ENCODE peak calls at places on chromosomes 7 and 10, in four cellular contexts. Q is IMR-90, T is A673, R is breast epithelium. P is an unnamed sample.
A peak's percentile ranks its signal among the peaks of the same experiment; 100 is the strongest.

GRCh38 chr10:125777806-125778205 is 2.2 kb upstream of the MMP21 start:
- DNase-seq in R (no peak), T (no peak), Q (no peak), P (no peak)

GRCh38 chr7:44172803-44173424 is 16.3 kb downstream of the GCK start:
- DNase-seq in R (no peak), Q (no peak), T (peak; percentile 42), P (no peak)

GRCh38 chr10:78991187-78991586 is 77.6 kb upstream of the ZMIZ1 start:
- DNase-seq in T (no peak), Q (peak; percentile 46), R (no peak), P (no peak)

GRCh38 chr7:71933426-71933825 is 478.7 kb downstream of the CALN1 start:
- DNase-seq in Q (no peak), R (no peak), T (no peak), P (no peak)

GRCh38 chr10:81873932-81874816 is 820 bp upstream of the NRG3 start:
- DNase-seq in R (no peak), Q (no peak), T (no peak), P (no peak)

GRCh38 chr7:25777969-25778767 is 373.8 kb upstream of the NFE2L3 start:
- DNase-seq in Q (no peak), T (no peak), R (no peak), P (no peak)

GRCh38 chr7:139702811-139703467 is 74.9 kb downstream of the HIPK2 start:
- DNase-seq in R (no peak), Q (no peak), T (no peak), P (no peak)

GRCh38 chr7:13077466-13077865 is 390.0 kb downstream of the ARL4A start:
- DNase-seq in T (no peak), R (no peak), Q (peak; percentile 47), P (no peak)

GRCh38 chr10:103545366-103545765 is 51.9 kb downstream of the NEURL1 start:
- DNase-seq in Q (no peak), R (no peak), T (no peak), P (peak; percentile 41)

GRCh38 chr7:107856806-107857540 is 34.0 kb upstream of the DLD start:
- DNase-seq in Q (no peak), T (no peak), R (no peak), P (no peak)

GRCh38 chr10:69451209-69451783 is at the start of gene TSPAN15:
- DNase-seq in Q (peak; percentile 46), R (peak; percentile 76), T (peak; percentile 91), P (no peak)

GRCh38 chr7:129494041-129494440 is 8.3 kb upstream of the SMKR1 start:
- DNase-seq in T (no peak), R (no peak), Q (peak; percentile 98), P (no peak)

GRCh38 chr7:37494940-37495339 is 46.3 kb upstream of the ELMO1 start:
- DNase-seq in Q (no peak), T (no peak), R (no peak), P (no peak)

GRCh38 chr7:129779602-129780256 is 168.2 kb downstream of the NRF1 start:
- DNase-seq in R (peak; percentile 44), Q (no peak), T (peak; percentile 57), P (no peak)

GRCh38 chr10:93165367-93165766 is 91.7 kb downstream of the CYP26A1 start:
- DNase-seq in Q (no peak), R (no peak), T (no peak), P (no peak)

GRCh38 chr7:14305233-14305866 is 315.9 kb upstream of the ETV1 start:
- DNase-seq in R (no peak), Q (no peak), T (no peak), P (no peak)

GRCh38 chr7:47758546-47758945 is 176.6 kb upstream of the TNS3 start:
- DNase-seq in R (peak; percentile 19), Q (peak; percentile 36), T (no peak), P (no peak)

GRCh38 chr10:113177163-113177935 is 227.3 kb downstream of the TCF7L2 start:
- DNase-seq in R (no peak), Q (no peak), T (no peak), P (no peak)

GRCh38 chr10:132654708-132655661 is 117.4 kb downstream of the INPP5A start:
- DNase-seq in T (peak; percentile 71), Q (peak; percentile 55), R (no peak), P (no peak)

GRCh38 chr10:132162021-132162531 is 24.7 kb upstream of the DPYSL4 start:
- DNase-seq in R (no peak), T (no peak), Q (no peak), P (no peak)

GRCh38 chr7:1331026-1331425 is 98.4 kb downstream of the UNCX start:
- DNase-seq in T (no peak), Q (no peak), R (no peak), P (no peak)

GRCh38 chr7:997404-998395 is 14.7 kb downstream of the CYP2W1 start:
- DNase-seq in Q (no peak), R (no peak), T (no peak), P (no peak)

GRCh38 chr7:28125381-28126046 is 55.1 kb downstream of the JAZF1 start:
- DNase-seq in R (no peak), T (no peak), Q (no peak), P (no peak)

GRCh38 chr10:43971981-43972380 is 323.3 kb upstream of the ZNF32 start:
- DNase-seq in T (no peak), Q (no peak), R (no peak), P (no peak)

GRCh38 chr10:29163746-29164145 is 125.1 kb upstream of the LYZL1 start:
- DNase-seq in T (no peak), R (no peak), Q (peak; percentile 78), P (no peak)

GRCh38 chr7:4234886-4235285 is 447.2 kb upstream of the FOXK1 start:
- DNase-seq in R (no peak), Q (no peak), T (no peak), P (no peak)

GRCh38 chr7:73995330-73995729 is 32.6 kb upstream of the ELN start:
- DNase-seq in Q (peak; percentile 86), T (no peak), R (no peak), P (no peak)

GRCh38 chr7:73995821-73996511 is 32.0 kb upstream of the ELN start:
- DNase-seq in R (no peak), Q (no peak), T (no peak), P (no peak)

GRCh38 chr7:73994023-73994422 is 34.0 kb upstream of the ELN start:
- DNase-seq in R (no peak), T (no peak), Q (no peak), P (no peak)

GRCh38 chr7:73992104-73992562 is 35.8 kb upstream of the ELN start:
- DNase-seq in Q (peak; percentile 78), R (peak; percentile 46), T (no peak), P (peak; percentile 83)

DNA sequence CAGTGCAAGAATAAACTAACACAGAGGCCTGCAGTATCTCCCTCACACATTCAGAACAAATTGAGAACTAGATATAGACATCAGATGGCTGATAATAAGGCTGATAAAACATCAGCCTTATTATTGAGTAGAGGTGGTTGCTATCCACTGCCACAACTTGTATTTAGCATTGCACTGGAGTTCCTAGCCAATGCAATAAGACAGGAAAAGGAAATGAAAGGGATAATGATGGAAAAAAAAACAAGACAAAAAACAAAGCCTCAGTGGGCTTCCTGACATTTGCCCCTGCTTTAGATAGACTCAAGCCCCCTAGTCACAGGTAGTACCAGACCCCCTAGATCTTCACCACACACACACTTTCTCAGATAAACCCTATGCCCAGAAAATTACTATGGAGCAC is 33.2 kb upstream of the ELN start:
- DNase-seq in R (no peak), Q (no peak), T (no peak), P (no peak)
- H3K27ac ChIP-seq in R (no peak overlapping the region), Q (peak overlapping the region; percentile 84), T (no peak overlapping the region), P (no peak overlapping the region)

GRCh38 chr7:101622609-101623178 is 6.4 kb downstream of the MYL10 start:
- DNase-seq in T (no peak), Q (no peak), R (no peak), P (no peak)

GRCh38 chr7:101626758-101627157 is 2.3 kb downstream of the MYL10 start:
- DNase-seq in R (no peak), Q (no peak), T (no peak), P (no peak)

GRCh38 chr7:101626069-101626671 is 2.9 kb downstream of the MYL10 start:
- DNase-seq in Q (no peak), R (no peak), T (no peak), P (no peak)

GRCh38 chr7:101624246-101625000 is 4.7 kb downstream of the MYL10 start:
- DNase-seq in T (no peak), Q (no peak), R (no peak), P (no peak)

GRCh38 chr7:101625076-101625914 is 3.8 kb downstream of the MYL10 start:
- DNase-seq in T (peak; percentile 79), R (no peak), Q (peak; percentile 29), P (no peak)
- TF ChIP-seq CTCF in T (peak; percentile 49), R (no peak), Q (no peak), P (no peak)

DNA sequence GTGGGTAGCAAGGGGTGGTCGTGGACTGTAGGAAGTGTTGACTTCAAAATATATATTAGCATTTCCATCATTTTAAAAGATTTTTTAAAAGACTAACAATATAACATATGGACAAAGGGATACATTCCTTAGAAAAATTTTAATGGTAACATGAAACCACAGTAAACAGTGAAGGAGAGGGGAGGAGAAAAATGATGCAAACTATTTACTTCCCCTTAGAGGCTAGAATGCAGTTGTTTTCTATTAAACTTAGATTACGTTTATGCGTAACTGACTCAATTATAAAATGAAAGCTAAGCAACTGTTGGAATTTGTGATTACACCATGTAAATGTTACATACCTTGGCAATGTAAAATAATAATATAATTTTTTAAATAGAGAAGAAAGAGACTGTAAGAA is 41.3 kb downstream of the CALD1 start:
- DNase-seq in Q (no peak), T (no peak), R (no peak), P (no peak)
- H3K27ac ChIP-seq in Q (no peak overlapping the region), T (no peak overlapping the region), R (no peak overlapping the region), P (no peak overlapping the region)

GRCh38 chr10:129332476-129332875 is 134.6 kb upstream of the MGMT start:
- DNase-seq in Q (peak; percentile 1), T (peak; percentile 88), R (no peak), P (no peak)
- TF ChIP-seq CTCF in Q (no peak), T (peak; percentile 96), R (no peak), P (no peak)

GRCh38 chr10:16009736-16010259 is 149.5 kb upstream of the MINDY3 start:
- DNase-seq in R (no peak), T (no peak), Q (no peak), P (no peak)

GRCh38 chr10:16014469-16014868 is 154.2 kb upstream of the MINDY3 start:
- DNase-seq in R (no peak), Q (no peak), T (no peak), P (no peak)

GRCh38 chr10:16016688-16017087 is 156.4 kb upstream of the MINDY3 start:
- DNase-seq in R (no peak), Q (no peak), T (no peak), P (no peak)

DNA sequence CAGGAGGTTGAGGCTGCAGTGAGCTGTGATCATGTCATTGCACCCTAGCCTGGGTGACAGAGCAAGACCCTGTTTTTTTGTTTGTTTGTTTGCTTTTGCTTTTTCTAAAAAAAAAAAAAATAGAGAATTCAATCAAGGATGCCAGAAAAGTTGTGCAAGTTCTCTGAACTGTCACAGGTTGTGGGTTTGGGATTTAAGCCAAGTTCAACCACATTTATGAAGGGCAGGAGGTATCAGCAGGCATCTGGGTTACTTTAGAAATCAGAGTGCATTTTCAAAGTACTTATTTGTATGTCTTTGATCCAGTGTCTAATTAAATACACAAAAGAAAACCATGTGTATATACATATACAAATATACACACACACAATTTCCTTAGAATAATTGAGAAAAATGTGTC is 151.2 kb upstream of the MINDY3 start:
- DNase-seq in T (no peak), Q (no peak), R (no peak), P (no peak)
- H3K27ac ChIP-seq in T (no peak overlapping the region), Q (no peak overlapping the region), R (no peak overlapping the region), P (no peak overlapping the region)

GRCh38 chr7:65037740-65038678 is 31.5 kb upstream of the ERV3-1 start:
- DNase-seq in R (peak; percentile 91), Q (peak; percentile 88), T (peak; percentile 96), P (peak; percentile 94)
- TF ChIP-seq CTCF in R (no peak), Q (no peak), T (no peak), P (no peak)

GRCh38 chr10:3104251-3104918 is 37.0 kb downstream of the PFKP start:
- DNase-seq in T (no peak), R (no peak), Q (no peak), P (no peak)
- H3K27ac ChIP-seq in T (no peak overlapping the region), R (no peak overlapping the region), Q (no peak overlapping the region), P (no peak overlapping the region)